ENCODE peak calls at places on chromosomes 1 and 21, in six cellular contexts. One of them, this sample, is unnamed.

GRCh38 chr21:36747815-36748381 is 49.0 kb downstream of the SIM2 start:
- DNase-seq in left ventricle myocardium inferior: peak
- DNase-seq in mammary epithelial cell: no peak
- DNase-seq in transverse colon: peak
- DNase-seq in stimulated activated CD8-positive, alpha-beta memory T cell treated with anti-CD3 and anti-CD28 coated beads, Interleukin-15, amount 100 ng/mL, for 24 hours: peak
- DNase-seq in upper lobe of right lung: peak
- DNase-seq in this sample: no peak

GRCh38 chr1:245871881-245872280 is 635.2 kb downstream of the SMYD3 start:
- DNase-seq in upper lobe of right lung: no peak
- DNase-seq in stimulated activated CD8-positive, alpha-beta memory T cell treated with anti-CD3 and anti-CD28 coated beads, Interleukin-15, amount 100 ng/mL, for 24 hours: no peak
- DNase-seq in left ventricle myocardium inferior: no peak
- DNase-seq in mammary epithelial cell: no peak
- DNase-seq in transverse colon: no peak
- DNase-seq in this sample: no peak

GRCh38 chr1:54327386-54328116 is 78.6 kb downstream of the SSBP3 start:
- DNase-seq in mammary epithelial cell: no peak
- DNase-seq in stimulated activated CD8-positive, alpha-beta memory T cell treated with anti-CD3 and anti-CD28 coated beads, Interleukin-15, amount 100 ng/mL, for 24 hours: no peak
- DNase-seq in transverse colon: no peak
- DNase-seq in left ventricle myocardium inferior: no peak
- DNase-seq in upper lobe of right lung: no peak
- DNase-seq in this sample: no peak

GRCh38 chr1:117059334-117059677 is 820 bp upstream of the TTF2 start:
- DNase-seq in stimulated activated CD8-positive, alpha-beta memory T cell treated with anti-CD3 and anti-CD28 coated beads, Interleukin-15, amount 100 ng/mL, for 24 hours: peak
- DNase-seq in upper lobe of right lung: peak
- DNase-seq in transverse colon: peak
- DNase-seq in left ventricle myocardium inferior: no peak
- DNase-seq in mammary epithelial cell: peak
- DNase-seq in this sample: peak

GRCh38 chr1:152188673-152189591 is 29.9 kb upstream of the RPTN start:
- DNase-seq in upper lobe of right lung: peak
- DNase-seq in stimulated activated CD8-positive, alpha-beta memory T cell treated with anti-CD3 and anti-CD28 coated beads, Interleukin-15, amount 100 ng/mL, for 24 hours: peak
- DNase-seq in mammary epithelial cell: peak
- DNase-seq in left ventricle myocardium inferior: peak
- DNase-seq in transverse colon: peak
- DNase-seq in this sample: peak

GRCh38 chr21:26405071-26405470 is 168.0 kb downstream of the CYYR1 start:
- DNase-seq in transverse colon: no peak
- DNase-seq in upper lobe of right lung: no peak
- DNase-seq in mammary epithelial cell: peak
- DNase-seq in left ventricle myocardium inferior: no peak
- DNase-seq in stimulated activated CD8-positive, alpha-beta memory T cell treated with anti-CD3 and anti-CD28 coated beads, Interleukin-15, amount 100 ng/mL, for 24 hours: no peak
- DNase-seq in this sample: no peak

GRCh38 chr1:233656700-233657099 is 42.8 kb downstream of the KCNK1 start:
- DNase-seq in left ventricle myocardium inferior: no peak
- DNase-seq in stimulated activated CD8-positive, alpha-beta memory T cell treated with anti-CD3 and anti-CD28 coated beads, Interleukin-15, amount 100 ng/mL, for 24 hours: no peak
- DNase-seq in transverse colon: no peak
- DNase-seq in upper lobe of right lung: no peak
- DNase-seq in mammary epithelial cell: peak
- DNase-seq in this sample: no peak

GRCh38 chr21:28908351-28908750 is 84.3 kb downstream of the LTN1 start:
- DNase-seq in upper lobe of right lung: no peak
- DNase-seq in stimulated activated CD8-positive, alpha-beta memory T cell treated with anti-CD3 and anti-CD28 coated beads, Interleukin-15, amount 100 ng/mL, for 24 hours: no peak
- DNase-seq in mammary epithelial cell: no peak
- DNase-seq in transverse colon: no peak
- DNase-seq in left ventricle myocardium inferior: no peak
- DNase-seq in this sample: no peak

GRCh38 chr1:21396516-21396915 is 43.4 kb upstream of the NBPF3 start:
- DNase-seq in upper lobe of right lung: no peak
- DNase-seq in mammary epithelial cell: no peak
- DNase-seq in left ventricle myocardium inferior: no peak
- DNase-seq in stimulated activated CD8-positive, alpha-beta memory T cell treated with anti-CD3 and anti-CD28 coated beads, Interleukin-15, amount 100 ng/mL, for 24 hours: no peak
- DNase-seq in transverse colon: no peak
- DNase-seq in this sample: no peak

GRCh38 chr1:146049436-146049835 is 27.9 kb upstream of the HJV start:
- DNase-seq in left ventricle myocardium inferior: no peak
- DNase-seq in stimulated activated CD8-positive, alpha-beta memory T cell treated with anti-CD3 and anti-CD28 coated beads, Interleukin-15, amount 100 ng/mL, for 24 hours: no peak
- DNase-seq in upper lobe of right lung: no peak
- DNase-seq in transverse colon: no peak
- DNase-seq in mammary epithelial cell: no peak
- DNase-seq in this sample: no peak

GRCh38 chr1:228216371-228217320 is 8.8 kb downstream of the OBSCN start:
- DNase-seq in left ventricle myocardium inferior: no peak
- DNase-seq in stimulated activated CD8-positive, alpha-beta memory T cell treated with anti-CD3 and anti-CD28 coated beads, Interleukin-15, amount 100 ng/mL, for 24 hours: no peak
- DNase-seq in upper lobe of right lung: no peak
- DNase-seq in transverse colon: no peak
- DNase-seq in mammary epithelial cell: no peak
- DNase-seq in this sample: no peak

GRCh38 chr1:205669341-205670142 is 10.8 kb downstream of the SLC45A3 start:
- DNase-seq in stimulated activated CD8-positive, alpha-beta memory T cell treated with anti-CD3 and anti-CD28 coated beads, Interleukin-15, amount 100 ng/mL, for 24 hours: no peak
- DNase-seq in mammary epithelial cell: no peak
- DNase-seq in upper lobe of right lung: no peak
- DNase-seq in left ventricle myocardium inferior: no peak
- DNase-seq in transverse colon: no peak
- DNase-seq in this sample: no peak

GRCh38 chr1:154351363-154352068 is 26.2 kb downstream of the ATP8B2 start:
- DNase-seq in left ventricle myocardium inferior: no peak
- DNase-seq in stimulated activated CD8-positive, alpha-beta memory T cell treated with anti-CD3 and anti-CD28 coated beads, Interleukin-15, amount 100 ng/mL, for 24 hours: no peak
- DNase-seq in mammary epithelial cell: no peak
- DNase-seq in upper lobe of right lung: no peak
- DNase-seq in transverse colon: peak
- DNase-seq in this sample: peak

GRCh38 chr1:90879281-90879680 is 142.6 kb downstream of the ZNF644 start:
- DNase-seq in transverse colon: no peak
- DNase-seq in left ventricle myocardium inferior: no peak
- DNase-seq in upper lobe of right lung: no peak
- DNase-seq in mammary epithelial cell: no peak
- DNase-seq in stimulated activated CD8-positive, alpha-beta memory T cell treated with anti-CD3 and anti-CD28 coated beads, Interleukin-15, amount 100 ng/mL, for 24 hours: no peak
- DNase-seq in this sample: no peak

GRCh38 chr1:5744342-5744741 is 247.9 kb downstream of the NPHP4 start:
- DNase-seq in left ventricle myocardium inferior: no peak
- DNase-seq in upper lobe of right lung: peak
- DNase-seq in mammary epithelial cell: no peak
- DNase-seq in stimulated activated CD8-positive, alpha-beta memory T cell treated with anti-CD3 and anti-CD28 coated beads, Interleukin-15, amount 100 ng/mL, for 24 hours: no peak
- DNase-seq in transverse colon: no peak
- DNase-seq in this sample: no peak

GRCh38 chr1:227547604-227548397 is 15.6 kb upstream of the ZNF678 start:
- DNase-seq in transverse colon: no peak
- DNase-seq in left ventricle myocardium inferior: no peak
- DNase-seq in mammary epithelial cell: no peak
- DNase-seq in upper lobe of right lung: no peak
- DNase-seq in stimulated activated CD8-positive, alpha-beta memory T cell treated with anti-CD3 and anti-CD28 coated beads, Interleukin-15, amount 100 ng/mL, for 24 hours: no peak
- DNase-seq in this sample: no peak

GRCh38 chr1:162151900-162152829 is 82.7 kb downstream of the NOS1AP start:
- DNase-seq in mammary epithelial cell: no peak
- DNase-seq in stimulated activated CD8-positive, alpha-beta memory T cell treated with anti-CD3 and anti-CD28 coated beads, Interleukin-15, amount 100 ng/mL, for 24 hours: no peak
- DNase-seq in upper lobe of right lung: no peak
- DNase-seq in transverse colon: no peak
- DNase-seq in left ventricle myocardium inferior: no peak
- DNase-seq in this sample: peak